ENCODE peak calls at places on chromosomes 1 and 21, in four cellular contexts. R, L, S and T are unnamed samples.

GRCh38 chr1:245045087-245045881 is 109.5 kb upstream of the KIF26B start:
- DNase-seq in R (peak; percentile 49), L (no peak), S (no peak), T (peak; percentile 17)

GRCh38 chr1:53260631-53261247 is 22.4 kb upstream of the MAGOH start:
- DNase-seq in R (no peak), L (no peak), S (no peak), T (no peak)

GRCh38 chr1:100866041-100866900 is 28.4 kb downstream of the EXTL2 start:
- DNase-seq in R (no peak), L (peak; percentile 86), S (no peak), T (peak; percentile 43)

GRCh38 chr1:208231929-208232360 is 12.2 kb downstream of the PLXNA2 start:
- DNase-seq in R (no peak), L (peak; percentile 78), S (no peak), T (peak; percentile 71)

GRCh38 chr21:29854795-29855194 is 85.0 kb downstream of the GRIK1 start:
- DNase-seq in R (no peak), L (no peak), S (no peak), T (no peak)

GRCh38 chr1:208150810-208151458 is 93.2 kb downstream of the PLXNA2 start:
- DNase-seq in R (no peak), L (no peak), S (no peak), T (no peak)

GRCh38 chr1:244074559-244075171 is 23.6 kb downstream of the ZBTB18 start:
- DNase-seq in R (no peak), L (no peak), S (peak; percentile 55), T (no peak)

GRCh38 chr1:77655431-77655974 is 27.0 kb downstream of the ZZZ3 start:
- DNase-seq in R (no peak), L (peak; percentile 18), S (no peak), T (peak; percentile 6)

GRCh38 chr1:202010042-202011015 is at the start of gene ELF3:
- DNase-seq in R (peak; percentile 98), L (peak; percentile 20), S (no peak), T (no peak)

GRCh38 chr1:226599636-226600238 is 51.2 kb downstream of the STUM start:
- DNase-seq in R (no peak), L (no peak), S (no peak), T (no peak)

GRCh38 chr1:82162526-82163420 is 362.0 kb downstream of the ADGRL2 start:
- DNase-seq in R (no peak), L (peak; percentile 5), S (no peak), T (peak; percentile 44)

GRCh38 chr1:212230329-212230728 is 54.9 kb upstream of the PPP2R5A start:
- DNase-seq in R (no peak), L (no peak), S (no peak), T (no peak)

GRCh38 chr1:89608627-89609338 is 24.1 kb upstream of the LRRC8C start:
- DNase-seq in R (no peak), L (no peak), S (peak; percentile 56), T (no peak)

GRCh38 chr1:204446413-204447111 is 34.9 kb upstream of the PPP1R15B start:
- DNase-seq in R (peak; percentile 93), L (peak; percentile 73), S (peak; percentile 65), T (no peak)

GRCh38 chr1:174051956-174052355 is 29.8 kb upstream of the RC3H1 start:
- DNase-seq in R (no peak), L (no peak), S (no peak), T (peak; percentile 81)

GRCh38 chr21:37237764-37238163 is 29.4 kb downstream of the VPS26C start:
- DNase-seq in R (no peak), L (no peak), S (no peak), T (no peak)

GRCh38 chr1:196558424-196558823 is 49.8 kb downstream of the KCNT2 start:
- DNase-seq in R (no peak), L (peak; percentile 95), S (no peak), T (peak; percentile 90)

GRCh38 chr1:220808501-220809186 is 21.9 kb downstream of the MTARC1 start:
- DNase-seq in R (no peak), L (peak; percentile 61), S (no peak), T (no peak)

GRCh38 chr1:68551459-68551858 is 54.6 kb upstream of the DEPDC1 start:
- DNase-seq in R (no peak), L (no peak), S (no peak), T (peak; percentile 4)

GRCh38 chr1:46410156-46411009 is 16.3 kb downstream of the FAAH start:
- DNase-seq in R (no peak), L (peak; percentile 39), S (no peak), T (peak; percentile 23)

GRCh38 chr1:8560611-8561544 is 243.0 kb downstream of the SLC45A1 start:
- DNase-seq in R (no peak), L (peak; percentile 74), S (peak; percentile 8), T (no peak)

GRCh38 chr1:204359474-204360255 is at the start of gene PLEKHA6:
- DNase-seq in R (no peak), L (peak; percentile 65), S (no peak), T (peak; percentile 16)

GRCh38 chr1:89274431-89274857 is 1.8 kb upstream of the GBP5 start:
- DNase-seq in R (no peak), L (peak; percentile 90), S (no peak), T (peak; percentile 64)

GRCh38 chr1:41536296-41536695 is 51.8 kb upstream of the EDN2 start:
- DNase-seq in R (no peak), L (no peak), S (no peak), T (no peak)

GRCh38 chr1:27529638-27530018 is 39.7 kb upstream of the WASF2 start:
- DNase-seq in R (no peak), L (no peak), S (no peak), T (no peak)

GRCh38 chr1:58116284-58116683 is 430.2 kb downstream of the OMA1 start:
- DNase-seq in R (no peak), L (no peak), S (no peak), T (no peak)

GRCh38 chr1:245715970-245716369 is 561.2 kb downstream of the KIF26B start:
- DNase-seq in R (no peak), L (peak; percentile 75), S (no peak), T (peak; percentile 98)

GRCh38 chr1:112706505-112707216 is at the start of gene RHOC:
- DNase-seq in R (peak; percentile 68), L (peak; percentile 65), S (peak; percentile 48), T (peak; percentile 30)

GRCh38 chr1:212596798-212597197 is 11.8 kb upstream of the ATF3 start:
- DNase-seq in R (no peak), L (no peak), S (no peak), T (no peak)

GRCh38 chr1:224435318-224435763 is 744 bp upstream of the WDR26 start:
- DNase-seq in R (peak; percentile 30), L (peak; percentile 62), S (no peak), T (peak; percentile 72)

GRCh38 chr1:109759513-109760334 is 4.0 kb downstream of the EPS8L3 start:
- DNase-seq in R (no peak), L (no peak), S (no peak), T (no peak)